ENCODE peak calls at places on chromosome 12, in four cellular contexts. C, A, T and Y are unnamed samples.

GRCh38 chr12:15520083-15520482 is 197.8 kb downstream of the PTPRO start:
- DNase-seq in T (no peak), C (no peak), A (no peak), Y (no peak)

GRCh38 chr12:6697584-6698351 is 2.8 kb downstream of the PIANP start:
- DNase-seq in A (no peak), T (no peak), C (peak), Y (peak)

GRCh38 chr12:106897082-106897481 is 58.6 kb upstream of the TMEM263 start:
- DNase-seq in C (no peak), A (no peak), T (no peak), Y (no peak)

GRCh38 chr12:57766464-57767311 is at the start of gene CYP27B1:
- DNase-seq in A (no peak), T (peak), C (no peak), Y (no peak)

GRCh38 chr12:91926810-91927209 is 218.8 kb downstream of the BTG1 start:
- DNase-seq in T (no peak), A (no peak), C (no peak), Y (no peak)

GRCh38 chr12:55703976-55704761 is 3.5 kb downstream of the ITGA7 start:
- DNase-seq in T (peak), A (no peak), C (no peak), Y (no peak)

GRCh38 chr12:5733136-5733755 is 211.8 kb downstream of the ANO2 start:
- DNase-seq in C (no peak), A (no peak), T (no peak), Y (no peak)

GRCh38 chr12:60173213-60174170 is 577.7 kb downstream of the SLC16A7 start:
- DNase-seq in T (no peak), C (no peak), A (no peak), Y (no peak)